ENCODE peak calls at places on chromosomes 1 and 21, in seven cellular contexts. M is EH; N is NCI-H1092; D is T-helper 2 cell; H is naive thymus-derived CD8-positive, alpha-beta T cell; V is Right ventricle myocardium superior; F is Daoy. G is an unnamed sample.

GRCh38 chr1:107941123-107941522 is 23.9 kb downstream of the VAV3 start:
- DNase-seq in M (peak), N (no peak), D (no peak), H (no peak), V (no peak), F (no peak), G (no peak)

GRCh38 chr1:230401763-230402294 is 24.3 kb downstream of the PGBD5 start:
- DNase-seq in M (peak), N (no peak), D (no peak), H (no peak), V (no peak), F (no peak), G (no peak)

GRCh38 chr1:210700083-210700482 is 371.4 kb downstream of the HHAT start:
- DNase-seq in M (no peak), N (no peak), D (no peak), H (no peak), V (no peak), F (no peak), G (no peak)

GRCh38 chr1:107292012-107292411 is 151.2 kb downstream of the NTNG1 start:
- DNase-seq in M (no peak), N (no peak), D (no peak), H (no peak), V (no peak), F (no peak), G (no peak)

GRCh38 chr1:228375578-228376261 is 30.9 kb downstream of the TRIM11 start:
- DNase-seq in M (no peak), N (no peak), D (no peak), H (no peak), V (peak), F (no peak), G (no peak)

GRCh38 chr1:199282910-199283309 is 644.1 kb downstream of the PTPRC start:
- DNase-seq in M (peak), N (no peak), D (no peak), H (no peak), V (no peak), F (peak), G (no peak)

GRCh38 chr1:246214708-246215504 is 292.2 kb downstream of the SMYD3 start:
- DNase-seq in M (peak), N (no peak), D (no peak), H (no peak), V (no peak), F (peak), G (peak)

GRCh38 chr1:227914801-227915563 is 32.8 kb downstream of the WNT9A start:
- DNase-seq in M (no peak), N (no peak), D (no peak), H (no peak), V (peak), F (no peak), G (no peak)

GRCh38 chr1:219153741-219154140 is 19.9 kb upstream of the LYPLAL1 start:
- DNase-seq in M (no peak), N (no peak), D (no peak), H (no peak), V (no peak), F (no peak), G (no peak)

GRCh38 chr1:36198641-36199040 is 25.6 kb upstream of the THRAP3 start:
- DNase-seq in M (no peak), N (no peak), D (no peak), H (no peak), V (no peak), F (no peak), G (no peak)

GRCh38 chr21:43728467-43729390 is 9.8 kb downstream of the PDXK start:
- DNase-seq in M (peak), N (peak), D (peak), H (peak), V (peak), F (peak), G (peak)

GRCh38 chr1:62111084-62111483 is 83.6 kb upstream of the L1TD1 start:
- DNase-seq in M (no peak), N (no peak), D (no peak), H (no peak), V (no peak), F (no peak), G (no peak)

GRCh38 chr21:25005388-25005787 is 601.9 kb downstream of the MRPL39 start:
- DNase-seq in M (no peak), N (no peak), D (no peak), H (no peak), V (no peak), F (no peak), G (no peak)

GRCh38 chr1:1109743-1110142 is 6.1 kb downstream of the C1orf159 start:
- DNase-seq in M (no peak), N (no peak), D (no peak), H (no peak), V (peak), F (no peak), G (no peak)

GRCh38 chr1:211549092-211549749 is 29.7 kb downstream of the SLC30A1 start:
- DNase-seq in M (no peak), N (no peak), D (no peak), H (no peak), V (peak), F (no peak), G (no peak)

GRCh38 chr1:154198756-154199562 is 7.1 kb upstream of the TPM3 start:
- DNase-seq in M (peak), N (peak), D (no peak), H (peak), V (no peak), F (peak), G (no peak)

GRCh38 chr1:233614173-233614742 is 352 bp downstream of the KCNK1 start:
- DNase-seq in M (peak), N (peak), D (no peak), H (no peak), V (peak), F (peak), G (peak)

GRCh38 chr1:53536606-53537005 is 77.4 kb downstream of the DMRTB1 start:
- DNase-seq in M (no peak), N (no peak), D (no peak), H (no peak), V (no peak), F (no peak), G (no peak)

GRCh38 chr1:205279986-205280385 is 41.6 kb downstream of the NUAK2 start:
- DNase-seq in M (no peak), N (no peak), D (no peak), H (peak), V (no peak), F (no peak), G (no peak)

GRCh38 chr1:51044199-51044598 is 57.8 kb upstream of the C1orf185 start:
- DNase-seq in M (peak), N (no peak), D (no peak), H (no peak), V (no peak), F (no peak), G (no peak)

GRCh38 chr1:196660912-196661311 is 9.1 kb downstream of the CFH start:
- DNase-seq in M (peak), N (peak), D (no peak), H (peak), V (no peak), F (no peak), G (no peak)

GRCh38 chr1:234406871-234407270 is 33.6 kb downstream of the COA6 start:
- DNase-seq in M (no peak), N (no peak), D (no peak), H (no peak), V (no peak), F (no peak), G (no peak)

G was measured in occipital lobe.